ENCODE peak calls at places on chromosome 2, in nine cellular contexts. J is WTC11; C is NCI-H1417; O is activated naive CD4-positive, alpha-beta T cell; D is NCI-H1436; Y is GM18507; F is GM13977; I is HTR-8/SVneo; X is Right ventricle myocardium superior. T is an unnamed sample.

GRCh38 chr2:205060269-205060668 is 515.0 kb downstream of the PARD3B start:
- DNase-seq in F (no peak), D (no peak), J (no peak), C (no peak), X (no peak), Y (no peak), O (no peak), I (no peak), T (no peak)

GRCh38 chr2:197309369-197310231 is 980 bp downstream of the ANKRD44 start:
- DNase-seq in X (peak; percentile 57), C (peak; percentile 61), D (no peak), F (peak; percentile 54), Y (no peak), O (no peak), I (no peak), J (peak; percentile 34), T (no peak)

GRCh38 chr2:85380048-85380447 is 25.5 kb downstream of the ELMOD3 start:
- DNase-seq in I (no peak), O (no peak), F (no peak), X (no peak), D (no peak), J (no peak), Y (no peak), C (no peak), T (no peak)

GRCh38 chr2:204706939-204707338 is 161.7 kb downstream of the PARD3B start:
- DNase-seq in X (no peak), J (no peak), D (no peak), F (no peak), C (no peak), Y (no peak), I (no peak), O (no peak), T (no peak)

GRCh38 chr2:169828141-169828811 is 1.0 kb downstream of the UBR3 start:
- DNase-seq in D (peak; percentile 21), J (no peak), F (peak; percentile 73), C (peak; percentile 4), O (no peak), X (peak; percentile 50), I (peak; percentile 69), Y (peak; percentile 12), T (no peak)

GRCh38 chr2:178829299-178829698 is 22.1 kb upstream of the TTN start:
- DNase-seq in O (no peak), Y (no peak), X (no peak), J (no peak), C (no peak), D (no peak), I (no peak), F (no peak), T (no peak)

GRCh38 chr2:120600786-120601185 is 134.9 kb upstream of the GLI2 start:
- DNase-seq in O (no peak), F (no peak), Y (no peak), C (no peak), J (no peak), X (no peak), D (no peak), I (no peak), T (no peak)

GRCh38 chr2:222709191-222709891 is 37.9 kb downstream of the MOGAT1 start:
- DNase-seq in D (no peak), I (peak; percentile 69), J (peak; percentile 26), X (peak; percentile 77), O (no peak), F (peak; percentile 30), Y (no peak), C (peak; percentile 76), T (no peak)

GRCh38 chr2:241020201-241020600 is 21.8 kb downstream of the SNED1 start:
- DNase-seq in F (no peak), J (no peak), D (no peak), C (no peak), I (no peak), X (no peak), O (no peak), Y (no peak), T (no peak)